ENCODE peak calls at places on chromosomes 2 and 18, in eight cellular contexts. One of them, this sample, is unnamed.

GRCh38 chr18:11948852-11949523 is 32.3 kb upstream of the IMPA2 start:
- DNase-seq in GM12878: no peak
- DNase-seq in neural progenitor cell: no peak
- DNase-seq in activated CD4-positive, alpha-beta T cell treated with anti-CD3 and anti-CD28 coated beads for 24 hours: no peak
- DNase-seq in central memory CD4-positive, alpha-beta T cell: no peak
- DNase-seq in esophagus muscularis mucosa: no peak
- DNase-seq in activated CD8-positive, alpha-beta memory T cell treated with anti-CD3 and anti-CD28 coated beads for 1 hour: no peak
- DNase-seq in thyroid gland: no peak
- DNase-seq in this sample: no peak

GRCh38 chr2:237708491-237708890 is 81.1 kb downstream of the LRRFIP1 start:
- DNase-seq in GM12878: no peak
- DNase-seq in neural progenitor cell: no peak
- DNase-seq in activated CD4-positive, alpha-beta T cell treated with anti-CD3 and anti-CD28 coated beads for 24 hours: no peak
- DNase-seq in central memory CD4-positive, alpha-beta T cell: no peak
- DNase-seq in esophagus muscularis mucosa: no peak
- DNase-seq in activated CD8-positive, alpha-beta memory T cell treated with anti-CD3 and anti-CD28 coated beads for 1 hour: no peak
- DNase-seq in thyroid gland: no peak
- DNase-seq in this sample: no peak

GRCh38 chr2:106018141-106018540 is 176.0 kb downstream of the UXS1 start:
- DNase-seq in GM12878: no peak
- DNase-seq in neural progenitor cell: no peak
- DNase-seq in activated CD4-positive, alpha-beta T cell treated with anti-CD3 and anti-CD28 coated beads for 24 hours: no peak
- DNase-seq in central memory CD4-positive, alpha-beta T cell: no peak
- DNase-seq in esophagus muscularis mucosa: peak; percentile 39
- DNase-seq in activated CD8-positive, alpha-beta memory T cell treated with anti-CD3 and anti-CD28 coated beads for 1 hour: no peak
- DNase-seq in thyroid gland: no peak
- DNase-seq in this sample: no peak

GRCh38 chr2:23482188-23482587 is 97.2 kb downstream of the KLHL29 start:
- DNase-seq in GM12878: no peak
- DNase-seq in neural progenitor cell: no peak
- DNase-seq in activated CD4-positive, alpha-beta T cell treated with anti-CD3 and anti-CD28 coated beads for 24 hours: no peak
- DNase-seq in central memory CD4-positive, alpha-beta T cell: no peak
- DNase-seq in esophagus muscularis mucosa: no peak
- DNase-seq in activated CD8-positive, alpha-beta memory T cell treated with anti-CD3 and anti-CD28 coated beads for 1 hour: no peak
- DNase-seq in thyroid gland: no peak
- DNase-seq in this sample: no peak

GRCh38 chr2:69907216-69907615 is 7.7 kb upstream of the MXD1 start:
- DNase-seq in GM12878: no peak
- DNase-seq in neural progenitor cell: no peak
- DNase-seq in activated CD4-positive, alpha-beta T cell treated with anti-CD3 and anti-CD28 coated beads for 24 hours: no peak
- DNase-seq in central memory CD4-positive, alpha-beta T cell: no peak
- DNase-seq in esophagus muscularis mucosa: no peak
- DNase-seq in activated CD8-positive, alpha-beta memory T cell treated with anti-CD3 and anti-CD28 coated beads for 1 hour: no peak
- DNase-seq in thyroid gland: no peak
- DNase-seq in this sample: no peak

GRCh38 chr2:120736955-120737801 is 1.5 kb downstream of the GLI2 start:
- DNase-seq in GM12878: no peak
- DNase-seq in neural progenitor cell: peak; percentile 94
- DNase-seq in activated CD4-positive, alpha-beta T cell treated with anti-CD3 and anti-CD28 coated beads for 24 hours: no peak
- DNase-seq in central memory CD4-positive, alpha-beta T cell: no peak
- DNase-seq in esophagus muscularis mucosa: peak; percentile 92
- DNase-seq in activated CD8-positive, alpha-beta memory T cell treated with anti-CD3 and anti-CD28 coated beads for 1 hour: no peak
- DNase-seq in thyroid gland: peak; percentile 40
- DNase-seq in this sample: no peak

GRCh38 chr2:31216734-31217133 is 581 bp downstream of the CAPN14 start:
- DNase-seq in GM12878: peak; percentile 36
- DNase-seq in neural progenitor cell: no peak
- DNase-seq in activated CD4-positive, alpha-beta T cell treated with anti-CD3 and anti-CD28 coated beads for 24 hours: no peak
- DNase-seq in central memory CD4-positive, alpha-beta T cell: no peak
- DNase-seq in esophagus muscularis mucosa: no peak
- DNase-seq in activated CD8-positive, alpha-beta memory T cell treated with anti-CD3 and anti-CD28 coated beads for 1 hour: no peak
- DNase-seq in thyroid gland: no peak
- DNase-seq in this sample: peak; percentile 61

GRCh38 chr18:62531931-62532330 is 9.1 kb downstream of the ZCCHC2 start:
- DNase-seq in GM12878: no peak
- DNase-seq in neural progenitor cell: no peak
- DNase-seq in activated CD4-positive, alpha-beta T cell treated with anti-CD3 and anti-CD28 coated beads for 24 hours: no peak
- DNase-seq in central memory CD4-positive, alpha-beta T cell: no peak
- DNase-seq in esophagus muscularis mucosa: no peak
- DNase-seq in activated CD8-positive, alpha-beta memory T cell treated with anti-CD3 and anti-CD28 coated beads for 1 hour: no peak
- DNase-seq in thyroid gland: no peak
- DNase-seq in this sample: no peak

GRCh38 chr2:173511357-173511756 is 156.7 kb downstream of the CDCA7 start:
- DNase-seq in GM12878: no peak
- DNase-seq in neural progenitor cell: no peak
- DNase-seq in activated CD4-positive, alpha-beta T cell treated with anti-CD3 and anti-CD28 coated beads for 24 hours: no peak
- DNase-seq in central memory CD4-positive, alpha-beta T cell: no peak
- DNase-seq in esophagus muscularis mucosa: no peak
- DNase-seq in activated CD8-positive, alpha-beta memory T cell treated with anti-CD3 and anti-CD28 coated beads for 1 hour: no peak
- DNase-seq in thyroid gland: no peak
- DNase-seq in this sample: no peak

GRCh38 chr18:49510393-49511115 is 23.5 kb upstream of the C18orf32 start:
- DNase-seq in GM12878: no peak
- DNase-seq in neural progenitor cell: peak; percentile 68
- DNase-seq in activated CD4-positive, alpha-beta T cell treated with anti-CD3 and anti-CD28 coated beads for 24 hours: peak; percentile 37
- DNase-seq in central memory CD4-positive, alpha-beta T cell: peak; percentile 37
- DNase-seq in esophagus muscularis mucosa: no peak
- DNase-seq in activated CD8-positive, alpha-beta memory T cell treated with anti-CD3 and anti-CD28 coated beads for 1 hour: no peak
- DNase-seq in thyroid gland: peak; percentile 62
- DNase-seq in this sample: peak; percentile 81

GRCh38 chr18:9905401-9905922 is 8.4 kb upstream of the VAPA start:
- DNase-seq in GM12878: no peak
- DNase-seq in neural progenitor cell: no peak
- DNase-seq in activated CD4-positive, alpha-beta T cell treated with anti-CD3 and anti-CD28 coated beads for 24 hours: no peak
- DNase-seq in central memory CD4-positive, alpha-beta T cell: no peak
- DNase-seq in esophagus muscularis mucosa: no peak
- DNase-seq in activated CD8-positive, alpha-beta memory T cell treated with anti-CD3 and anti-CD28 coated beads for 1 hour: no peak
- DNase-seq in thyroid gland: no peak
- DNase-seq in this sample: no peak

GRCh38 chr18:24014062-24014985 is at the start of gene TTC39C:
- DNase-seq in GM12878: no peak
- DNase-seq in neural progenitor cell: peak; percentile 75
- DNase-seq in activated CD4-positive, alpha-beta T cell treated with anti-CD3 and anti-CD28 coated beads for 24 hours: peak; percentile 77
- DNase-seq in central memory CD4-positive, alpha-beta T cell: peak; percentile 79
- DNase-seq in esophagus muscularis mucosa: peak; percentile 93
- DNase-seq in activated CD8-positive, alpha-beta memory T cell treated with anti-CD3 and anti-CD28 coated beads for 1 hour: peak; percentile 57
- DNase-seq in thyroid gland: peak; percentile 75
- DNase-seq in this sample: peak; percentile 53

GRCh38 chr2:145108959-145109710 is 589.2 kb upstream of the ZEB2 start:
- DNase-seq in GM12878: no peak
- DNase-seq in neural progenitor cell: no peak
- DNase-seq in activated CD4-positive, alpha-beta T cell treated with anti-CD3 and anti-CD28 coated beads for 24 hours: no peak
- DNase-seq in central memory CD4-positive, alpha-beta T cell: no peak
- DNase-seq in esophagus muscularis mucosa: no peak
- DNase-seq in activated CD8-positive, alpha-beta memory T cell treated with anti-CD3 and anti-CD28 coated beads for 1 hour: no peak
- DNase-seq in thyroid gland: peak; percentile 36
- DNase-seq in this sample: no peak

GRCh38 chr2:31202833-31203232 is 14.5 kb downstream of the CAPN14 start:
- DNase-seq in GM12878: no peak
- DNase-seq in neural progenitor cell: no peak
- DNase-seq in activated CD4-positive, alpha-beta T cell treated with anti-CD3 and anti-CD28 coated beads for 24 hours: no peak
- DNase-seq in central memory CD4-positive, alpha-beta T cell: no peak
- DNase-seq in esophagus muscularis mucosa: no peak
- DNase-seq in activated CD8-positive, alpha-beta memory T cell treated with anti-CD3 and anti-CD28 coated beads for 1 hour: no peak
- DNase-seq in thyroid gland: peak; percentile 19
- DNase-seq in this sample: no peak

GRCh38 chr2:75047907-75048625 is 89.6 kb downstream of the POLE4 start:
- DNase-seq in GM12878: no peak
- DNase-seq in neural progenitor cell: no peak
- DNase-seq in activated CD4-positive, alpha-beta T cell treated with anti-CD3 and anti-CD28 coated beads for 24 hours: no peak
- DNase-seq in central memory CD4-positive, alpha-beta T cell: no peak
- DNase-seq in esophagus muscularis mucosa: no peak
- DNase-seq in activated CD8-positive, alpha-beta memory T cell treated with anti-CD3 and anti-CD28 coated beads for 1 hour: no peak
- DNase-seq in thyroid gland: no peak
- DNase-seq in this sample: no peak

GRCh38 chr18:50193796-50194622 is 938 bp downstream of the MYO5B start:
- DNase-seq in GM12878: no peak
- DNase-seq in neural progenitor cell: peak; percentile 58
- DNase-seq in activated CD4-positive, alpha-beta T cell treated with anti-CD3 and anti-CD28 coated beads for 24 hours: no peak
- DNase-seq in central memory CD4-positive, alpha-beta T cell: no peak
- DNase-seq in esophagus muscularis mucosa: no peak
- DNase-seq in activated CD8-positive, alpha-beta memory T cell treated with anti-CD3 and anti-CD28 coated beads for 1 hour: no peak
- DNase-seq in thyroid gland: peak; percentile 16
- DNase-seq in this sample: no peak

GRCh38 chr2:193442293-193442692 is 1247.6 kb upstream of the TMEFF2 start:
- DNase-seq in GM12878: no peak
- DNase-seq in neural progenitor cell: no peak
- DNase-seq in activated CD4-positive, alpha-beta T cell treated with anti-CD3 and anti-CD28 coated beads for 24 hours: no peak
- DNase-seq in central memory CD4-positive, alpha-beta T cell: no peak
- DNase-seq in esophagus muscularis mucosa: no peak
- DNase-seq in activated CD8-positive, alpha-beta memory T cell treated with anti-CD3 and anti-CD28 coated beads for 1 hour: no peak
- DNase-seq in thyroid gland: no peak
- DNase-seq in this sample: no peak

GRCh38 chr2:8592736-8593135 is 89.1 kb upstream of the ID2 start:
- DNase-seq in GM12878: no peak
- DNase-seq in neural progenitor cell: no peak
- DNase-seq in activated CD4-positive, alpha-beta T cell treated with anti-CD3 and anti-CD28 coated beads for 24 hours: no peak
- DNase-seq in central memory CD4-positive, alpha-beta T cell: no peak
- DNase-seq in esophagus muscularis mucosa: no peak
- DNase-seq in activated CD8-positive, alpha-beta memory T cell treated with anti-CD3 and anti-CD28 coated beads for 1 hour: no peak
- DNase-seq in thyroid gland: no peak
- DNase-seq in this sample: no peak

GRCh38 chr2:99389371-99389770 is 52.2 kb downstream of the EIF5B start:
- DNase-seq in GM12878: no peak
- DNase-seq in neural progenitor cell: no peak
- DNase-seq in activated CD4-positive, alpha-beta T cell treated with anti-CD3 and anti-CD28 coated beads for 24 hours: no peak
- DNase-seq in central memory CD4-positive, alpha-beta T cell: no peak
- DNase-seq in esophagus muscularis mucosa: no peak
- DNase-seq in activated CD8-positive, alpha-beta memory T cell treated with anti-CD3 and anti-CD28 coated beads for 1 hour: no peak
- DNase-seq in thyroid gland: no peak
- DNase-seq in this sample: no peak

GRCh38 chr2:8886876-8887275 is 49.5 kb upstream of the KIDINS220 start:
- DNase-seq in GM12878: no peak
- DNase-seq in neural progenitor cell: no peak
- DNase-seq in activated CD4-positive, alpha-beta T cell treated with anti-CD3 and anti-CD28 coated beads for 24 hours: no peak
- DNase-seq in central memory CD4-positive, alpha-beta T cell: no peak
- DNase-seq in esophagus muscularis mucosa: no peak
- DNase-seq in activated CD8-positive, alpha-beta memory T cell treated with anti-CD3 and anti-CD28 coated beads for 1 hour: no peak
- DNase-seq in thyroid gland: no peak
- DNase-seq in this sample: no peak

This sample was measured in OCI-M1.